ENCODE peak calls at places on chromosome 15, in five cellular contexts. One of them, this sample, is unnamed.

GRCh38 chr15:39242345-39242744 is 338.5 kb upstream of the THBS1 start:
- DNase-seq in iPS DF 6.9: no peak
- DNase-seq in effector memory CD4-positive, alpha-beta T cell: no peak
- DNase-seq in cardiac muscle cell: no peak
- DNase-seq in fibroblast of lung: peak; percentile 38
- DNase-seq in this sample: no peak

GRCh38 chr15:85620321-85621044 is 174.2 kb downstream of the KLHL25 start:
- DNase-seq in fibroblast of lung: peak; percentile 75
- DNase-seq in effector memory CD4-positive, alpha-beta T cell: no peak
- DNase-seq in iPS DF 6.9: no peak
- DNase-seq in cardiac muscle cell: no peak
- DNase-seq in this sample: no peak

GRCh38 chr15:99424978-99425665 is 140.7 kb upstream of the MEF2A start:
- DNase-seq in cardiac muscle cell: peak; percentile 46
- DNase-seq in effector memory CD4-positive, alpha-beta T cell: peak; percentile 19
- DNase-seq in iPS DF 6.9: no peak
- DNase-seq in fibroblast of lung: peak; percentile 90
- DNase-seq in this sample: peak; percentile 71

GRCh38 chr15:42011074-42011473 is 9.8 kb downstream of the PLA2G4E start:
- DNase-seq in iPS DF 6.9: no peak
- DNase-seq in effector memory CD4-positive, alpha-beta T cell: no peak
- DNase-seq in fibroblast of lung: no peak
- DNase-seq in cardiac muscle cell: no peak
- DNase-seq in this sample: no peak

GRCh38 chr15:73937313-73937695 is 11.0 kb downstream of the LOXL1 start:
- DNase-seq in effector memory CD4-positive, alpha-beta T cell: no peak
- DNase-seq in cardiac muscle cell: no peak
- DNase-seq in iPS DF 6.9: no peak
- DNase-seq in fibroblast of lung: no peak
- DNase-seq in this sample: no peak

GRCh38 chr15:89028036-89028435 is 60.2 kb upstream of the ABHD2 start:
- DNase-seq in fibroblast of lung: no peak
- DNase-seq in iPS DF 6.9: no peak
- DNase-seq in effector memory CD4-positive, alpha-beta T cell: no peak
- DNase-seq in cardiac muscle cell: no peak
- DNase-seq in this sample: no peak

GRCh38 chr15:45391746-45392711 is 13.7 kb upstream of the GATM start:
- DNase-seq in iPS DF 6.9: no peak
- DNase-seq in cardiac muscle cell: no peak
- DNase-seq in fibroblast of lung: no peak
- DNase-seq in effector memory CD4-positive, alpha-beta T cell: no peak
- DNase-seq in this sample: no peak

GRCh38 chr15:52023169-52023922 is 4.3 kb downstream of the MAPK6 start:
- DNase-seq in iPS DF 6.9: no peak
- DNase-seq in effector memory CD4-positive, alpha-beta T cell: no peak
- DNase-seq in fibroblast of lung: no peak
- DNase-seq in cardiac muscle cell: no peak
- DNase-seq in this sample: no peak

GRCh38 chr15:66785637-66786036 is 83.6 kb downstream of the SMAD6 start:
- DNase-seq in cardiac muscle cell: no peak
- DNase-seq in effector memory CD4-positive, alpha-beta T cell: no peak
- DNase-seq in iPS DF 6.9: no peak
- DNase-seq in fibroblast of lung: peak; percentile 56
- DNase-seq in this sample: peak; percentile 67

GRCh38 chr15:51727141-51727897 is 10.1 kb downstream of the LYSMD2 start:
- DNase-seq in fibroblast of lung: peak; percentile 12
- DNase-seq in iPS DF 6.9: no peak
- DNase-seq in cardiac muscle cell: no peak
- DNase-seq in effector memory CD4-positive, alpha-beta T cell: no peak
- DNase-seq in this sample: peak; percentile 45

GRCh38 chr15:90085565-90085964 is 16.7 kb downstream of the IDH2 start:
- DNase-seq in fibroblast of lung: no peak
- DNase-seq in iPS DF 6.9: no peak
- DNase-seq in cardiac muscle cell: no peak
- DNase-seq in effector memory CD4-positive, alpha-beta T cell: no peak
- DNase-seq in this sample: no peak

GRCh38 chr15:78929536-78930264 is 15.1 kb downstream of the CTSH start:
- DNase-seq in cardiac muscle cell: no peak
- DNase-seq in effector memory CD4-positive, alpha-beta T cell: no peak
- DNase-seq in iPS DF 6.9: no peak
- DNase-seq in fibroblast of lung: no peak
- DNase-seq in this sample: no peak

GRCh38 chr15:93030430-93031102 is 58.4 kb downstream of the RGMA start:
- DNase-seq in cardiac muscle cell: peak; percentile 73
- DNase-seq in fibroblast of lung: peak; percentile 65
- DNase-seq in iPS DF 6.9: peak; percentile 73
- DNase-seq in effector memory CD4-positive, alpha-beta T cell: peak; percentile 42
- DNase-seq in this sample: peak; percentile 61
- H3K27ac ChIP-seq in cardiac muscle cell: no peak overlapping the region
- H3K27ac ChIP-seq in fibroblast of lung: peak overlapping the region; percentile 20
- H3K27ac ChIP-seq in iPS DF 6.9: no peak overlapping the region
- H3K27ac ChIP-seq in effector memory CD4-positive, alpha-beta T cell: no peak overlapping the region
- H3K27ac ChIP-seq in this sample: no peak overlapping the region

DNA sequence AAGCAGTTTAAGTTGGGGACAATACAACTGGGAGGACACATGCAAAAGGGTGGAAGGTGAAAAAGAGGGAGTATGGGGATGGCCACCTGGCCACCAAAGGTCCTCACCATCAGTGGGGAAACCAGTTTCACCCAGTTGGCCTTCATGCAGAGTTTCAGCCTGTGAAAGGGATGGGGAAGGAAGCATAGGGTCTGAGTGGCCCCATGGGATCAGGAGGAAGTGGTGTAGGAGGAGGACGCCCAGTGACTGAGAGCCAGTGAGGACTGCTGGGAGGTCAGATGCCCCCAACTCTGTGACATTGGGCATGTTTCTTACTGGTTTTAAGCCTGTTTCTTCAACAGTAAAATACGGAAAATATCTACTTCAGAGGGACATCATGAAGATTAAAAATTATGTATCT is 16.3 kb downstream of the BCL2A1 start:
- DNase-seq in fibroblast of lung: no peak
- DNase-seq in effector memory CD4-positive, alpha-beta T cell: no peak
- DNase-seq in iPS DF 6.9: no peak
- DNase-seq in cardiac muscle cell: no peak
- DNase-seq in this sample: no peak
- H3K4me3 ChIP-seq in fibroblast of lung: no peak overlapping the region
- H3K4me3 ChIP-seq in effector memory CD4-positive, alpha-beta T cell: no peak overlapping the region
- H3K4me3 ChIP-seq in iPS DF 6.9: no peak overlapping the region
- H3K4me3 ChIP-seq in cardiac muscle cell: no peak overlapping the region
- H3K4me3 ChIP-seq in this sample: no peak overlapping the region

DNA sequence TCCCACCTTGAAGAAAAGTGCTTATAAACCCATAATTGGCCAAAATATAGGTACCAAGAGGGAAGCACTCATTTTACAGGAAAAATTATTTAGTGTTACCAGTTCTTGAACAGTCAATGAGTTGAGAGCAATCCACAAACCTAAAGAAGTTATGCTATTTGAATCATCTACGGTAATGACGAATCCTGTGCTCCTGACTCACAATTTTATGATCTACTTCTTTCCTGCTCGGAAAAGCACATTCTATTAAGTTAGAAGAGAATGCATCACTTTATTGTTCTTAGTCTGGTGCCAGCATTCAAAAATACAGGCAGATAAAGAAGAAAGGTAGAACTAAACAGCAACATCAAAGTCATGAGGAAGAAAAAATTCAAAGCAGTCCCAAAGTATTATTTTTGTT is 33.2 kb downstream of the CHRM5 start:
- DNase-seq in fibroblast of lung: no peak
- DNase-seq in iPS DF 6.9: no peak
- DNase-seq in effector memory CD4-positive, alpha-beta T cell: no peak
- DNase-seq in cardiac muscle cell: no peak
- DNase-seq in this sample: no peak
- H3K27ac ChIP-seq in fibroblast of lung: no peak overlapping the region
- H3K27ac ChIP-seq in iPS DF 6.9: no peak overlapping the region
- H3K27ac ChIP-seq in effector memory CD4-positive, alpha-beta T cell: no peak overlapping the region
- H3K27ac ChIP-seq in cardiac muscle cell: no peak overlapping the region
- H3K27ac ChIP-seq in this sample: no peak overlapping the region

DNA sequence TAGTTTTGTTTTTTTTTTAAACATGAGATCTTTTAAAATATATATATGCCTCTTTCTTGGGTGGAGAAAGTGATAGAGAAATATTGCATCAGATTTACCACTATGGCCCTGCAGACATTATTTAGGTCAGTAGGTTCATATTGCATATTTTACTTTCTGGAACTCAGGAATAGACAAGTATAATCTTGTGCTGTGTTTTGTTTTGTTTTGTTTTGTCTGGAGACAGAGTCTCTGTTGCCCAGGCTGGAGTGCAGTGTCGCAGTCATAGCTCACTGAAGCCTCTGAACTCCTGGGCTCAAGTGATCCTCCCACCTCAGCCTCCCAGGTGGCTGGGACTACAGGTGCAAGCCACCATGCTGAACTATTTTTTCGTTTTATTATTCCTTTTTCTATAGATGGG is 21.5 kb upstream of the DUT start:
- DNase-seq in fibroblast of lung: no peak
- DNase-seq in cardiac muscle cell: no peak
- DNase-seq in effector memory CD4-positive, alpha-beta T cell: no peak
- DNase-seq in iPS DF 6.9: no peak
- DNase-seq in this sample: no peak
- H3K4me3 ChIP-seq in fibroblast of lung: no peak overlapping the region
- H3K4me3 ChIP-seq in cardiac muscle cell: no peak overlapping the region
- H3K4me3 ChIP-seq in effector memory CD4-positive, alpha-beta T cell: no peak overlapping the region
- H3K4me3 ChIP-seq in iPS DF 6.9: no peak overlapping the region
- H3K4me3 ChIP-seq in this sample: no peak overlapping the region

GRCh38 chr15:59020321-59020720 is 32.9 kb downstream of the RNF111 start:
- DNase-seq in effector memory CD4-positive, alpha-beta T cell: no peak
- DNase-seq in iPS DF 6.9: no peak
- DNase-seq in fibroblast of lung: no peak
- DNase-seq in cardiac muscle cell: no peak
- DNase-seq in this sample: no peak
- H3K27ac ChIP-seq in effector memory CD4-positive, alpha-beta T cell: no peak overlapping the region
- H3K27ac ChIP-seq in iPS DF 6.9: no peak overlapping the region
- H3K27ac ChIP-seq in fibroblast of lung: no peak overlapping the region
- H3K27ac ChIP-seq in cardiac muscle cell: no peak overlapping the region
- H3K27ac ChIP-seq in this sample: no peak overlapping the region

DNA sequence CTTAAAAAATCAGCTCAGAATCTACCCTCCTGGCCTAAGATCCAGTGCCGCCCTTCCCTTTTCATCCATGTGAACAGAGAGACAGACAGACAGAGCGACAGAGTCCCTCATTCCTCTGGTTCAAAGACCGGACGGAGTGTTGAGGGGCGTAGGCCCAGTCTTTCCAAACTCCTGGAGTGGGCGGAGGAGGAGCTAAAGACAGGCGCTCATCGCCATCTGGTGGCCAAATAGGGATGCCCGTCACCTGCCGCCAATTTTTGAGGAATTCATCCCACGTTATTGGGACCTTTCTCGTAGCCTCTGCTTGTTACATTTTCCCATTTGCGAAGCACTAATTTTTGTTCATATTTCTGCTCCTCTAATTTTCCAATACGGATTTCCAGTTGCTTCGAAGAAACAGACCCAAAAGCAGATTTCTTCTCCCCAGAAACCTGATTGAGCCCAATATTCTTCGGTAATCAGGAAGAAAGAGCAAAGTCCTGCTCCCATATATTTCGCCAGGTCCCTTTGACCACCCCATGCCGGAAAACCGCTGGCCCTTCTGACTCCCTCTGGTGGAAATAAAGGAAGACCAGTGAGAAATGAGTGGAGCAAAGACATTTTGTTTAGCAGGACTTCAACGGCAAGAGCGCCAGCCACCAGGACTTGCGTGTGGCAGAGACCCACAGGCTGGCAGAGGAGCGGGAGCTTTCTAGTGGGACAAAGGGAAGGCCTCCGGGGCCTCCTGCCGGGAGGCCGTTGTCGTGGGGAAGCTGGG is 88.0 kb downstream of the LRRK1 start:
- DNase-seq in fibroblast of lung: peak; percentile 79
- DNase-seq in cardiac muscle cell: peak; percentile 88
- DNase-seq in iPS DF 6.9: peak; percentile 81
- DNase-seq in effector memory CD4-positive, alpha-beta T cell: peak; percentile 15
- DNase-seq in this sample: peak; percentile 74
- H3K4me3 ChIP-seq in fibroblast of lung: no peak overlapping the region
- H3K4me3 ChIP-seq in cardiac muscle cell: no peak overlapping the region
- H3K4me3 ChIP-seq in iPS DF 6.9: no peak overlapping the region
- H3K4me3 ChIP-seq in effector memory CD4-positive, alpha-beta T cell: no peak overlapping the region
- H3K4me3 ChIP-seq in this sample: no peak overlapping the region

GRCh38 chr15:81256916-81257315 is 60.2 kb downstream of the IL16 start:
- DNase-seq in effector memory CD4-positive, alpha-beta T cell: no peak
- DNase-seq in iPS DF 6.9: no peak
- DNase-seq in fibroblast of lung: peak; percentile 85
- DNase-seq in cardiac muscle cell: no peak
- DNase-seq in this sample: no peak
- H3K27ac ChIP-seq in effector memory CD4-positive, alpha-beta T cell: no peak overlapping the region
- H3K27ac ChIP-seq in iPS DF 6.9: no peak overlapping the region
- H3K27ac ChIP-seq in fibroblast of lung: no peak overlapping the region
- H3K27ac ChIP-seq in cardiac muscle cell: no peak overlapping the region
- H3K27ac ChIP-seq in this sample: no peak overlapping the region

GRCh38 chr15:76433798-76434400 is 97.3 kb downstream of the ISL2 start:
- DNase-seq in fibroblast of lung: no peak
- DNase-seq in iPS DF 6.9: no peak
- DNase-seq in effector memory CD4-positive, alpha-beta T cell: no peak
- DNase-seq in cardiac muscle cell: no peak
- DNase-seq in this sample: no peak
- H3K4me3 ChIP-seq in fibroblast of lung: no peak overlapping the region
- H3K4me3 ChIP-seq in iPS DF 6.9: no peak overlapping the region
- H3K4me3 ChIP-seq in effector memory CD4-positive, alpha-beta T cell: no peak overlapping the region
- H3K4me3 ChIP-seq in cardiac muscle cell: no peak overlapping the region
- H3K4me3 ChIP-seq in this sample: no peak overlapping the region

This sample was measured in brain microvascular endothelial cell.